ENCODE peak calls at places on chromosomes 16 and 17, in six cellular contexts. One of them, this sample, is unnamed.

GRCh38 chr16:53991181-53992056 is 287.5 kb downstream of the FTO start:
- DNase-seq in BJ: no peak
- DNase-seq in fibroblast of lung: peak
- DNase-seq in tibial artery: no peak
- DNase-seq in stomach: peak
- DNase-seq in A549: no peak
- DNase-seq in this sample: peak

GRCh38 chr16:8986111-8986510 is 22.4 kb upstream of the USP7 start:
- DNase-seq in BJ: no peak
- DNase-seq in fibroblast of lung: no peak
- DNase-seq in tibial artery: no peak
- DNase-seq in stomach: no peak
- DNase-seq in A549: no peak
- DNase-seq in this sample: no peak

GRCh38 chr16:59324462-59324861 is 590.3 kb upstream of the GOT2 start:
- DNase-seq in BJ: no peak
- DNase-seq in fibroblast of lung: peak
- DNase-seq in tibial artery: no peak
- DNase-seq in stomach: no peak
- DNase-seq in A549: peak
- DNase-seq in this sample: no peak

GRCh38 chr17:11294826-11295225 is 53.8 kb downstream of the SHISA6 start:
- DNase-seq in BJ: no peak
- DNase-seq in fibroblast of lung: no peak
- DNase-seq in tibial artery: no peak
- DNase-seq in stomach: no peak
- DNase-seq in A549: no peak
- DNase-seq in this sample: no peak

GRCh38 chr17:71628306-71628705 is 492.5 kb upstream of the SOX9 start:
- DNase-seq in BJ: no peak
- DNase-seq in fibroblast of lung: peak
- DNase-seq in tibial artery: no peak
- DNase-seq in stomach: no peak
- DNase-seq in A549: no peak
- DNase-seq in this sample: no peak

GRCh38 chr17:77696720-77697460 is 261.6 kb upstream of the TNRC6C start:
- DNase-seq in BJ: no peak
- DNase-seq in fibroblast of lung: no peak
- DNase-seq in tibial artery: no peak
- DNase-seq in stomach: no peak
- DNase-seq in A549: no peak
- DNase-seq in this sample: no peak

GRCh38 chr17:75404223-75404738 is 1.2 kb downstream of the GRB2 start:
- DNase-seq in BJ: no peak
- DNase-seq in fibroblast of lung: peak
- DNase-seq in tibial artery: peak
- DNase-seq in stomach: peak
- DNase-seq in A549: peak
- DNase-seq in this sample: peak

GRCh38 chr17:30450125-30451027 is 26.8 kb upstream of the GOSR1 start:
- DNase-seq in BJ: no peak
- DNase-seq in fibroblast of lung: no peak
- DNase-seq in tibial artery: no peak
- DNase-seq in stomach: no peak
- DNase-seq in A549: peak
- DNase-seq in this sample: no peak

GRCh38 chr17:35799942-35800341 is 4.5 kb upstream of the MMP28 start:
- DNase-seq in BJ: no peak
- DNase-seq in fibroblast of lung: peak
- DNase-seq in tibial artery: peak
- DNase-seq in stomach: peak
- DNase-seq in A549: peak
- DNase-seq in this sample: no peak

GRCh38 chr16:13521356-13521755 is 398.6 kb upstream of the ERCC4 start:
- DNase-seq in BJ: no peak
- DNase-seq in fibroblast of lung: no peak
- DNase-seq in tibial artery: no peak
- DNase-seq in stomach: no peak
- DNase-seq in A549: no peak
- DNase-seq in this sample: no peak

GRCh38 chr16:23398987-23399805 is 53.8 kb downstream of the COG7 start:
- DNase-seq in BJ: no peak
- DNase-seq in fibroblast of lung: peak
- DNase-seq in tibial artery: no peak
- DNase-seq in stomach: no peak
- DNase-seq in A549: no peak
- DNase-seq in this sample: no peak

GRCh38 chr17:28473542-28473941 is at the start of gene SLC13A2:
- DNase-seq in BJ: no peak
- DNase-seq in fibroblast of lung: no peak
- DNase-seq in tibial artery: no peak
- DNase-seq in stomach: peak
- DNase-seq in A549: no peak
- DNase-seq in this sample: no peak

GRCh38 chr16:81280393-81280792 is 34.4 kb upstream of the GAN start:
- DNase-seq in BJ: no peak
- DNase-seq in fibroblast of lung: peak
- DNase-seq in tibial artery: no peak
- DNase-seq in stomach: no peak
- DNase-seq in A549: no peak
- DNase-seq in this sample: no peak

GRCh38 chr16:3625911-3626732 is 14.7 kb upstream of the SLX4 start:
- DNase-seq in BJ: no peak
- DNase-seq in fibroblast of lung: peak
- DNase-seq in tibial artery: no peak
- DNase-seq in stomach: no peak
- DNase-seq in A549: no peak
- DNase-seq in this sample: no peak

GRCh38 chr17:73201215-73202069 is 8.6 kb downstream of the COG1 start:
- DNase-seq in BJ: no peak
- DNase-seq in fibroblast of lung: no peak
- DNase-seq in tibial artery: no peak
- DNase-seq in stomach: no peak
- DNase-seq in A549: no peak
- DNase-seq in this sample: no peak

GRCh38 chr17:81961087-81961514 is at the start of gene NOTUM:
- DNase-seq in BJ: no peak
- DNase-seq in fibroblast of lung: peak
- DNase-seq in tibial artery: no peak
- DNase-seq in stomach: no peak
- DNase-seq in A549: peak
- DNase-seq in this sample: no peak

GRCh38 chr17:4678448-4679026 is 25.4 kb downstream of the PELP1 start:
- DNase-seq in BJ: peak
- DNase-seq in fibroblast of lung: peak
- DNase-seq in tibial artery: no peak
- DNase-seq in stomach: no peak
- DNase-seq in A549: peak
- DNase-seq in this sample: peak

GRCh38 chr17:40060887-40061480 is 1.8 kb upstream of the THRA start:
- DNase-seq in BJ: no peak
- DNase-seq in fibroblast of lung: no peak
- DNase-seq in tibial artery: no peak
- DNase-seq in stomach: no peak
- DNase-seq in A549: no peak
- DNase-seq in this sample: no peak

DNA sequence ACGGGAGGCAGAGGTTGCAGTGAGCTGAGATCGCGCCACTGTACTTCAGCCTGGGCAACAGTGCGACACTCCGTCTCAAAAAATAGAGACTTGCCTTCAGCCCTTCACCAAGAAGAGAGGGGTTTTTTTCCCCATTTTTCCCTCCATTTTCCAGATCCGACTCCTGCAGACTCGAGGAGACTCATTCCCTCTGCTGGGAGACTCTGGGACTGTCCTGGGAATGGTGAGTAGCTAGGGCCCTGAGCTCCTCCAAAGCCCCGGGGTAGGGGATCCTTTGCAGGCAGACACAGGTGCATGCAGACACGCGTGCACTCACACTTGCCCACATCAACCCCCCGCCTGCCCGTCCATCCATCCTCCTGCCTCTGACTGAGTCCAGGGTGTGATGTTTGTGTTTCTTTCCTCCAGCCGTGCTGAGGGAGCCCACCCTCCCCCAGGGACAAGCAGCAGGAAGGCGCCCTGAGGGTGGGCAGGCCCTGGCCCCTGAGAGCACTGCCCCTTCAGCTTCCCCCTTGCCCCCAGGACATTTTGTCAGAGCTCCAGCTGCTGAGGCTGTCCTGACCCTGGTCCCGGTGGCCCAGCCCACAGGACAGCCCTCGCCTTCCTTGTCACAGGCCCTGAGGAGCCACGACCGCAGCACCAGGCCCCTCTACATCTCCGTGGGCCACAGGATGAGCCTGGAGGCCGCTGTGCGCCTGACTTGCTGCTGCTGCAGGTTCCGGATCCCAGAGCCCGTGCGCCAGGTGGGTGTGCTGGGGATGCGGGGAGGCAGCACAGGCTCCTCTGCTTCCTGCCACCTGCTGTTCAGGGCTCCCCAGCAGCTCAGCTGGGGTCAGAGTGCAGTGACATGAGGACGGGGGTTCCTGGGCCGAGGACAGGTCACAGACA is 10.2 kb downstream of the ENDOV start:
- DNase-seq in BJ: no peak
- DNase-seq in fibroblast of lung: no peak
- DNase-seq in tibial artery: no peak
- DNase-seq in stomach: no peak
- DNase-seq in A549: no peak
- DNase-seq in this sample: no peak
- TF ChIP-seq CTCF in BJ: no peak
- TF ChIP-seq CTCF in fibroblast of lung: no peak
- TF ChIP-seq CTCF in tibial artery: no peak
- TF ChIP-seq CTCF in stomach: no peak
- TF ChIP-seq CTCF in A549: no peak
- TF ChIP-seq CTCF in this sample: no peak

DNA sequence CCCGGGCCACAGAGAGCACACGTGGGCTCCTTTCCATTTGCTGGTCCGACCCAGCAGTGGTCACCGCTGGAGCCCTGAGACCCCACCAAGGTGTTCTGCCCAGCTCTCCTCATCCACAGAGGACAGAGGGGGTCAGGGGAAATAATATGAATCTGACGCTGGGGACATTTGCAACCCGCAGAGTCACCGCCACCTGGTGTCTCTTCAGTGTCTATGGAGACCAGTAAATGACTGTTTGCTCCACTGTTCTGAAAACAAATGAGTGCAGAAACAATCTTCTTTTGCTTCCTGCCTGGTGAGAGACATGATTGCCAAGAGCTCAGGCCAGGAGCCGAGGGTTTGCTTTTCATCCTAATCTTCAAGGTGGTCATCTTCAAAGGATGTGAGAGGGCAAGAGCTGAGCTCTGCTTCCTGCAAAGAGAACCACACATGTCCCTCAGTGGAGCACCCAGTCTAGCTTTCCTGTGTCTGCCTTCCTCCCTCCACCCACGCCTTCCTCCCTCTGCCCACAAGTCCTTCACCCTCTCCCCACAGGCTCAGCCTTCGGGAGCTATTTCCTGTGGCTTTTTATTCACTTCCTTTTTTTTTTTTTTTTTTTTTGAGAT is 14.7 kb upstream of the KLHDC4 start:
- DNase-seq in BJ: no peak
- DNase-seq in fibroblast of lung: peak
- DNase-seq in tibial artery: peak
- DNase-seq in stomach: peak
- DNase-seq in A549: no peak
- DNase-seq in this sample: no peak
- H3K4me3 ChIP-seq in BJ: no peak
- H3K4me3 ChIP-seq in fibroblast of lung: no peak
- H3K4me3 ChIP-seq in tibial artery: no peak
- H3K4me3 ChIP-seq in stomach: no peak
- H3K4me3 ChIP-seq in A549: no peak
- H3K4me3 ChIP-seq in this sample: no peak

GRCh38 chr16:73048292-73049050 is 543 bp upstream of the ZFHX3 start:
- DNase-seq in BJ: no peak
- DNase-seq in fibroblast of lung: no peak
- DNase-seq in tibial artery: peak
- DNase-seq in stomach: peak
- DNase-seq in A549: no peak
- DNase-seq in this sample: no peak

GRCh38 chr16:73051216-73051615 is 3.3 kb upstream of the ZFHX3 start:
- DNase-seq in BJ: no peak
- DNase-seq in fibroblast of lung: no peak
- DNase-seq in tibial artery: no peak
- DNase-seq in stomach: no peak
- DNase-seq in A549: no peak
- DNase-seq in this sample: no peak

GRCh38 chr16:73051903-73052302 is 4.0 kb upstream of the ZFHX3 start:
- DNase-seq in BJ: no peak
- DNase-seq in fibroblast of lung: no peak
- DNase-seq in tibial artery: no peak
- DNase-seq in stomach: no peak
- DNase-seq in A549: no peak
- DNase-seq in this sample: no peak

GRCh38 chr16:73049051-73049910 is 1.4 kb upstream of the ZFHX3 start:
- DNase-seq in BJ: no peak
- DNase-seq in fibroblast of lung: no peak
- DNase-seq in tibial artery: peak
- DNase-seq in stomach: no peak
- DNase-seq in A549: no peak
- DNase-seq in this sample: no peak

GRCh38 chr16:73050115-73051099 is 2.5 kb upstream of the ZFHX3 start:
- DNase-seq in BJ: no peak
- DNase-seq in fibroblast of lung: no peak
- DNase-seq in tibial artery: peak
- DNase-seq in stomach: no peak
- DNase-seq in A549: no peak
- DNase-seq in this sample: no peak
- TF ChIP-seq CTCF in BJ: no peak
- TF ChIP-seq CTCF in fibroblast of lung: no peak
- TF ChIP-seq CTCF in tibial artery: no peak
- TF ChIP-seq CTCF in stomach: no peak
- TF ChIP-seq CTCF in A549: no peak
- TF ChIP-seq CTCF in this sample: no peak

DNA sequence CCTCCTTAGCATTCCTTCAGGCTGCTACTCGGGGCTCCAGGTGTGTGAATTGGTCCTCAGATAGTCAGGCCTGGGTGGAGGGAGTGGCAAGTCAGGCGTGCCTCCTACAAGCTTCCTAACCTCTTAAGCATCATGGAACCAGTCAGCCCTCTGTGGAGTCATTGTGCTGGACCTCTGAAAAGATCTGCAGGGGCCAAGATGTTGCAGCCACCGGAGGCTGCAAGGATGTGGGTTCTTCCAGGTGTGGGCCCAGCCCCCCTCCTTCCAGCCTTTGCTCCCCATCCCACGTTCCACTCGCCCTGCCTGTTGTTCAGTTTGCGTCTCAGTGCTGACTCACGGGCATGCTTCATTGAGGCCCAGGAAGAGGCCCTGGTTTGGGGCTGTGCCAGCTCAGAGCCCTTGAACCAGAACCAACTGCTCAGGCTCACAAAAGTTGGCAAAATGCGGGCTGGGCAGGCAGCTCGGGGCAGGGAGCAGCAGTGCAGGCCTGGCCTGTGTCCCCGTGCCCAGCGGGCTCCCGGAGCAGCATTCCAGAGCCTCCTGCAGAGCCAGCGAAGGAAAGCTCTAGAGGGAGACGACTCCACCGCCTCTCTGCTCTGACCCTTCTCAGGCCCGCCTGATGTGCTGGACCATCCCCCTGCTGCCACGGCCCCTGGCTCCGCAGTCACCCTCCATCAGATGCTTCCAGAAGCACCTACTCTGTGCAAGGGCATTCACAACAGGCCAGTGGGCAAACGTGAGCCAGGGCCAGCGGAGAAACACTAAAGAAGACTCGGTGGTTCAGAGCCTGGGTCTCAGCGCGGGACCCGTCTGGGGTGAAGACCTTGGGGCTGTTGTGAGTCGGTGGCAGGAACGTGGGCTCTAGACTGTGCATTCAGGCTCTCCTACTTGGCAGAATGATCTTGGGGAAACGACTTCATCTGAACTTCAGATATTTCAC is 7.5 kb downstream of the LDHD start:
- DNase-seq in BJ: peak
- DNase-seq in fibroblast of lung: peak
- DNase-seq in tibial artery: peak
- DNase-seq in stomach: peak
- DNase-seq in A549: peak
- DNase-seq in this sample: peak
- H3K4me3 ChIP-seq in BJ: no peak
- H3K4me3 ChIP-seq in fibroblast of lung: no peak
- H3K4me3 ChIP-seq in tibial artery: peak
- H3K4me3 ChIP-seq in stomach: no peak
- H3K4me3 ChIP-seq in A549: no peak
- H3K4me3 ChIP-seq in this sample: no peak